ENCODE peak calls at places on chromosomes 11 and 22, in six cellular contexts. One of them, this sample, is unnamed.

GRCh38 chr22:46084943-46085830 is 65.1 kb upstream of the PPARA start:
- DNase-seq in C1 segment of cervical spinal cord: no peak
- DNase-seq in cerebellar cortex: peak
- DNase-seq in AG08396: peak
- DNase-seq in GM03348: peak
- DNase-seq in hypothalamus: no peak
- DNase-seq in this sample: peak

GRCh38 chr11:3137486-3138177 is 27.5 kb downstream of the OSBPL5 start:
- DNase-seq in C1 segment of cervical spinal cord: no peak
- DNase-seq in cerebellar cortex: no peak
- DNase-seq in AG08396: no peak
- DNase-seq in GM03348: no peak
- DNase-seq in hypothalamus: no peak
- DNase-seq in this sample: no peak

GRCh38 chr11:104761511-104761910 is 136.7 kb downstream of the CASP12 start:
- DNase-seq in C1 segment of cervical spinal cord: no peak
- DNase-seq in cerebellar cortex: no peak
- DNase-seq in AG08396: no peak
- DNase-seq in GM03348: no peak
- DNase-seq in hypothalamus: no peak
- DNase-seq in this sample: no peak

GRCh38 chr11:134843020-134843419 is 431.0 kb upstream of the B3GAT1 start:
- DNase-seq in C1 segment of cervical spinal cord: no peak
- DNase-seq in cerebellar cortex: no peak
- DNase-seq in AG08396: no peak
- DNase-seq in GM03348: no peak
- DNase-seq in hypothalamus: no peak
- DNase-seq in this sample: no peak

GRCh38 chr11:66857234-66857926 is 516 bp downstream of the LRFN4 start:
- DNase-seq in C1 segment of cervical spinal cord: no peak
- DNase-seq in cerebellar cortex: peak
- DNase-seq in AG08396: peak
- DNase-seq in GM03348: no peak
- DNase-seq in hypothalamus: no peak
- DNase-seq in this sample: no peak

GRCh38 chr11:65858354-65859133 is 564 bp upstream of the CFL1 start:
- DNase-seq in C1 segment of cervical spinal cord: no peak
- DNase-seq in cerebellar cortex: no peak
- DNase-seq in AG08396: no peak
- DNase-seq in GM03348: no peak
- DNase-seq in hypothalamus: no peak
- DNase-seq in this sample: no peak

GRCh38 chr11:121488641-121489040 is 35.9 kb upstream of the SORL1-AS1 start:
- DNase-seq in C1 segment of cervical spinal cord: no peak
- DNase-seq in cerebellar cortex: no peak
- DNase-seq in AG08396: no peak
- DNase-seq in GM03348: no peak
- DNase-seq in hypothalamus: no peak
- DNase-seq in this sample: no peak

GRCh38 chr11:88604255-88604654 is 266.7 kb upstream of the CTSC start:
- DNase-seq in C1 segment of cervical spinal cord: no peak
- DNase-seq in cerebellar cortex: no peak
- DNase-seq in AG08396: peak
- DNase-seq in GM03348: peak
- DNase-seq in hypothalamus: no peak
- DNase-seq in this sample: no peak

GRCh38 chr22:33271390-33272161 is 213.4 kb upstream of the SYN3 start:
- DNase-seq in C1 segment of cervical spinal cord: no peak
- DNase-seq in cerebellar cortex: peak
- DNase-seq in AG08396: peak
- DNase-seq in GM03348: peak
- DNase-seq in hypothalamus: peak
- DNase-seq in this sample: peak

GRCh38 chr11:200224-201003 is 6.8 kb downstream of the BET1L start:
- DNase-seq in C1 segment of cervical spinal cord: no peak
- DNase-seq in cerebellar cortex: no peak
- DNase-seq in AG08396: no peak
- DNase-seq in GM03348: no peak
- DNase-seq in hypothalamus: no peak
- DNase-seq in this sample: no peak

GRCh38 chr22:30250713-30251267 is 4.2 kb upstream of the LIF start:
- DNase-seq in C1 segment of cervical spinal cord: no peak
- DNase-seq in cerebellar cortex: no peak
- DNase-seq in AG08396: peak
- DNase-seq in GM03348: peak
- DNase-seq in hypothalamus: no peak
- DNase-seq in this sample: no peak

GRCh38 chr11:86172894-86173293 is 71.7 kb upstream of the EED start:
- DNase-seq in C1 segment of cervical spinal cord: no peak
- DNase-seq in cerebellar cortex: no peak
- DNase-seq in AG08396: no peak
- DNase-seq in GM03348: peak
- DNase-seq in hypothalamus: no peak
- DNase-seq in this sample: no peak